ENCODE peak calls at places on chromosomes 7 and 10, in four cellular contexts. J, A, F and W are unnamed samples.

GRCh38 chr7:17022915-17023314 is 141.1 kb upstream of the AGR3 start:
- DNase-seq in J (no peak), A (peak; percentile 17), F (no peak), W (no peak)

GRCh38 chr10:13483951-13484350 is 44.9 kb downstream of the BEND7 start:
- DNase-seq in J (no peak), A (no peak), F (no peak), W (no peak)

GRCh38 chr7:74604326-74605020 is 53.0 kb upstream of the GTF2I start:
- DNase-seq in J (no peak), A (no peak), F (peak; percentile 58), W (peak; percentile 66)

GRCh38 chr7:1861799-1862458 is 191.9 kb downstream of the ELFN1 start:
- DNase-seq in J (no peak), A (no peak), F (no peak), W (no peak)

GRCh38 chr7:155741805-155742204 is 70.5 kb downstream of the SHH start:
- DNase-seq in J (no peak), A (no peak), F (peak; percentile 49), W (peak; percentile 52)

GRCh38 chr10:133255323-133255722 is 17.7 kb downstream of the VENTX start:
- DNase-seq in J (no peak), A (no peak), F (no peak), W (no peak)

GRCh38 chr7:97116308-97116707 is 1.2 kb upstream of the SDHAF3 start:
- DNase-seq in J (no peak), A (no peak), F (no peak), W (no peak)

GRCh38 chr10:24722676-24723385 is 856 bp downstream of the ARHGAP21 start:
- DNase-seq in J (peak; percentile 61), A (peak; percentile 55), F (peak; percentile 85), W (peak; percentile 79)

GRCh38 chr7:30929686-30930085 is 18.0 kb downstream of the AQP1 start:
- DNase-seq in J (no peak), A (no peak), F (no peak), W (no peak)

GRCh38 chr7:112160771-112161150 is 45.4 kb downstream of the DOCK4 start:
- DNase-seq in J (no peak), A (no peak), F (no peak), W (no peak)

GRCh38 chr10:16967866-16968721 is 150.9 kb upstream of the RSU1 start:
- DNase-seq in J (peak; percentile 24), A (no peak), F (peak; percentile 39), W (peak; percentile 52)

GRCh38 chr10:101576229-101576863 is 11.7 kb downstream of the POLL start:
- DNase-seq in J (no peak), A (no peak), F (no peak), W (peak; percentile 13)